ENCODE peak calls at places on chromosomes 5 and 9, in five cellular contexts. One of them, this sample, is unnamed.

GRCh38 chr5:120388016-120388781 is 75.9 kb upstream of the PRR16 start:
- DNase-seq in astrocyte: peak; percentile 91
- DNase-seq in fibroblast of lung: peak; percentile 98
- DNase-seq in K562: no peak
- DNase-seq in PC-3: peak; percentile 77
- DNase-seq in this sample: no peak

GRCh38 chr5:14932902-14933475 is 61.4 kb upstream of the ANKH start:
- DNase-seq in astrocyte: no peak
- DNase-seq in fibroblast of lung: peak; percentile 30
- DNase-seq in K562: no peak
- DNase-seq in PC-3: peak; percentile 24
- DNase-seq in this sample: no peak

GRCh38 chr5:127957183-127957582 is 126.4 kb upstream of the SLC12A2 start:
- DNase-seq in astrocyte: peak; percentile 52
- DNase-seq in fibroblast of lung: peak; percentile 55
- DNase-seq in K562: no peak
- DNase-seq in PC-3: peak; percentile 62
- DNase-seq in this sample: no peak

GRCh38 chr9:108983885-108984284 is 29.4 kb downstream of the CTNNAL1 start:
- DNase-seq in astrocyte: no peak
- DNase-seq in fibroblast of lung: no peak
- DNase-seq in K562: no peak
- DNase-seq in PC-3: no peak
- DNase-seq in this sample: no peak

GRCh38 chr5:125743939-125744338 is 679.3 kb upstream of the GRAMD2B start:
- DNase-seq in astrocyte: no peak
- DNase-seq in fibroblast of lung: no peak
- DNase-seq in K562: no peak
- DNase-seq in PC-3: no peak
- DNase-seq in this sample: no peak

GRCh38 chr5:125685771-125686170 is 737.4 kb upstream of the GRAMD2B start:
- DNase-seq in astrocyte: peak; percentile 34
- DNase-seq in fibroblast of lung: no peak
- DNase-seq in K562: no peak
- DNase-seq in PC-3: no peak
- DNase-seq in this sample: no peak

GRCh38 chr9:87336914-87337333 is 160.7 kb upstream of the DAPK1 start:
- DNase-seq in astrocyte: peak; percentile 68
- DNase-seq in fibroblast of lung: peak; percentile 91
- DNase-seq in K562: peak; percentile 49
- DNase-seq in PC-3: peak; percentile 44
- DNase-seq in this sample: peak; percentile 89

GRCh38 chr9:116174347-116174746 is 20.8 kb downstream of the PAPPA start:
- DNase-seq in astrocyte: no peak
- DNase-seq in fibroblast of lung: peak; percentile 51
- DNase-seq in K562: no peak
- DNase-seq in PC-3: peak; percentile 71
- DNase-seq in this sample: no peak

GRCh38 chr5:104223885-104224773 is 661.5 kb upstream of the NUDT12 start:
- DNase-seq in astrocyte: no peak
- DNase-seq in fibroblast of lung: no peak
- DNase-seq in K562: no peak
- DNase-seq in PC-3: no peak
- DNase-seq in this sample: no peak

GRCh38 chr9:12640021-12640587 is 53.1 kb upstream of the TYRP1 start:
- DNase-seq in astrocyte: peak; percentile 46
- DNase-seq in fibroblast of lung: peak; percentile 80
- DNase-seq in K562: no peak
- DNase-seq in PC-3: peak; percentile 57
- DNase-seq in this sample: peak; percentile 72

GRCh38 chr9:128275198-128276007 is at the start of gene GOLGA2:
- DNase-seq in astrocyte: peak; percentile 67
- DNase-seq in fibroblast of lung: peak; percentile 64
- DNase-seq in K562: peak; percentile 98
- DNase-seq in PC-3: no peak
- DNase-seq in this sample: peak; percentile 82

GRCh38 chr9:25702536-25702935 is 24.3 kb upstream of the TUSC1 start:
- DNase-seq in astrocyte: no peak
- DNase-seq in fibroblast of lung: peak; percentile 16
- DNase-seq in K562: no peak
- DNase-seq in PC-3: no peak
- DNase-seq in this sample: no peak

DNA sequence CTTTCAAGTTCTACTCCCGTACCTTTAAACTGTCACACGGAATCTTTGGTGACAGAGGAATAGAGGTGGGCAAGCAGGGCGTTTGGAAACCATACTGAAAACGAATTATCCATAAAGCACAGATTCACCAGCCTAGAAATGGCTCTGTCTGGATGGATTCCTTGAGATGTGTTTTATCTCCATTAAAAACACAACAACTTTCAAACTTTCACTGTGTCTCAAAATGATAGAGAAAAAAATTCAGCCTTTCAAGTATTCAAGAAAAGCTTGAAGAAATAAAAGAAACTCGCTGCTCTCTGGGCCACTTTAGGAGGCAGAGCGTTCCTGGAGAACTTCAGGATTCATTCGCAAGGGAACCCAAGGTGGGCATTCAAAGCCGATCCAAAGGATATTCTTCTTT is 589 bp upstream of the THBS4 start:
- DNase-seq in astrocyte: no peak
- DNase-seq in fibroblast of lung: peak; percentile 14
- DNase-seq in K562: no peak
- DNase-seq in PC-3: no peak
- DNase-seq in this sample: peak; percentile 27
- TF ChIP-seq EZH2 in astrocyte: no peak
- TF ChIP-seq EZH2 in fibroblast of lung: no peak
- TF ChIP-seq EZH2 in K562: no peak
- TF ChIP-seq EZH2 in PC-3: no peak
- TF ChIP-seq EZH2 in this sample: no peak

DNA sequence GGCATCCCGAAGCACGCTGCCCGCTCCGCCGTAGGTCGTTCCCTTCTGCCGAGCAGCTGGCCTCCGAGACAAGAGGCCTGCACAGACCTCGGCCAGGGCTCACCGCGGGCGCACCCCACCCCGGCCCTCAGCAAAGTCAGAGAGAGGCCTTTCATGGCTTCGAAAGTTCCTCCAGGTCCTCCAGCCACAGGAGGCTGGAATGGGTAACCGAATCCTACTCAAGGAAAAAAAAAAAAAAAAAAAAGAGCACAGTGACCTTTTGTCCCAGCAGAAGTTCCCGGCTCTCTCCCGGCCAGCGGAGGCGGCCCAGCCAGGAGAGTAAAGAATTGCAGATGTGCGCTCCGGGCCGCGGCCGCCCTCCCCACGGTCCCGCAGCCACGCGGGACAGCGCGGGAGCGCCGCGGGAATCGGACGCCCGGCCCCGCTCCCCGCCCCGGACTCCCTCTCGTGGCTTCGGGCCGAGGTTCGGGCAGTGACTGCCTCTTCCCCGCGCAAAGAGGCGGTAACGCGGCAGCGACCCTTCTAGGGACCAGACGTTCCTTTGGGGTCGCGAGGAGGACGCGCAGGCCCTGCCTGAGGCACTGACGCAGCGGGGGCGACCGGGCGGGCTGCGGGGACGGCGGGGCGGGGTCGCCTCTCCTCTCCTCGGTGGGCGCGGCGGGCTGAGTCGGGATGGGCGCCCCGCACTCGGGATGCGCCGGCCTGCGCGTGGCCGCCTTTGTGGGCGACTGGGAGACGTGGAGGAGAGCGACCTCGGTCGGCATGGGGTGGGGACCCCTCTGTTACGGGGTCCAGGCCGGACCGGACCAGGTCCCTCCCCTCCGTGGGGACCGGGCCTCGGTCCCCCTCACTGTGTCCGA is 790 bp downstream of the GFPT2 start:
- DNase-seq in astrocyte: peak; percentile 10
- DNase-seq in fibroblast of lung: peak; percentile 63
- DNase-seq in K562: no peak
- DNase-seq in PC-3: no peak
- DNase-seq in this sample: peak; percentile 76
- TF ChIP-seq EZH2 in astrocyte: no peak
- TF ChIP-seq EZH2 in fibroblast of lung: no peak
- TF ChIP-seq EZH2 in K562: no peak
- TF ChIP-seq EZH2 in PC-3: peak; percentile 38
- TF ChIP-seq EZH2 in this sample: no peak

DNA sequence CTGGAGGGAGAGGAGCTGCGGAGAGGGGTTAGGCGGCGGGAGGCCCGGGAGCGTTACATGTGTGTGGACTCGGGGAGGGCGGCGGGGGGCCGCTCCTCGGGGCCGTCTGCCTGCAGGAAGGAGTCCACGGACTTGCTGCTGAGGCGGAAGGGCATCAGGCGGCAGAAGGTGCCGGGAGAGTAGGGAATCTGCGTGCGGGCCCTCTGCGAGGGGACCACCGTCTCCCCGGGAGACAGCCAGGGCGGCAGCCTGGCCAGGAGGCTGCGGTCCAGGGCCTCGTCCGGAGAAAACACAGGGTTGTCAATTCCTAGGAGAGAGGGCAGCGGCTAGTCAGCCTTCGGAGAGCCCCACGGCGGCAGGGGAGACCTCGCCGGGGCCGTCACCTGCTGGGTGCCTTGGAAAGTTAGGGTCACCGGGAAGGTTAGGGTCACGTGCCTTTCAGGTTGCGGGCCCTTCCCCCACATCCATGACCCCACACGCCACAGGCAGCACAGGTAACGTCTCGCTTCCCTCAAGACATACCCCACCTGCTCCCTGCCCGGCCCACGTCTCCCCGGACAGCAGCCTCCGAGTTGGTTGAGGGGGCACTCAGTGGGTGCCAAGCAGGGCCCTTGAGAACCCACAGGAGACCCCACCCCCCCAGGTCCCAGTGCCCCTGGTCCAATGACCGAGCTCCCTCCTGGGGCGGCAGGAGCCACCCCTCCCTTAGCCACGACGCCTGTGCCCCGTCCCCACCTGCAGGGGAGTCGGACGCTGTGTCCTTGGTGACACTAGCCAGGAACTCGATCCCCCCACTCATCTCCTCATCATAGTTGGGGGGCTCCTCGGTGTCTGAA is 32.1 kb downstream of the EXOC3 start:
- DNase-seq in astrocyte: no peak
- DNase-seq in fibroblast of lung: no peak
- DNase-seq in K562: no peak
- DNase-seq in PC-3: no peak
- DNase-seq in this sample: no peak
- TF ChIP-seq EZH2 in astrocyte: peak; percentile 37
- TF ChIP-seq EZH2 in fibroblast of lung: no peak
- TF ChIP-seq EZH2 in K562: no peak
- TF ChIP-seq EZH2 in PC-3: no peak
- TF ChIP-seq EZH2 in this sample: peak; percentile 80

GRCh38 chr5:174337276-174338203 is 292.0 kb downstream of the NSG2 start:
- DNase-seq in astrocyte: no peak
- DNase-seq in fibroblast of lung: no peak
- DNase-seq in K562: no peak
- DNase-seq in PC-3: no peak
- DNase-seq in this sample: peak; percentile 44

GRCh38 chr5:174339130-174339529 is 293.6 kb downstream of the NSG2 start:
- DNase-seq in astrocyte: no peak
- DNase-seq in fibroblast of lung: no peak
- DNase-seq in K562: no peak
- DNase-seq in PC-3: no peak
- DNase-seq in this sample: no peak

GRCh38 chr5:174335682-174336364 is 290.3 kb downstream of the NSG2 start:
- DNase-seq in astrocyte: peak; percentile 75
- DNase-seq in fibroblast of lung: no peak
- DNase-seq in K562: no peak
- DNase-seq in PC-3: peak; percentile 91
- DNase-seq in this sample: no peak

GRCh38 chr5:174338204-174339010 is 292.9 kb downstream of the NSG2 start:
- DNase-seq in astrocyte: no peak
- DNase-seq in fibroblast of lung: no peak
- DNase-seq in K562: no peak
- DNase-seq in PC-3: peak; percentile 27
- DNase-seq in this sample: peak; percentile 23

GRCh38 chr5:174336479-174336878 is 291.0 kb downstream of the NSG2 start:
- DNase-seq in astrocyte: no peak
- DNase-seq in fibroblast of lung: no peak
- DNase-seq in K562: no peak
- DNase-seq in PC-3: no peak
- DNase-seq in this sample: no peak
- TF ChIP-seq EZH2 in astrocyte: no peak
- TF ChIP-seq EZH2 in fibroblast of lung: no peak
- TF ChIP-seq EZH2 in K562: no peak
- TF ChIP-seq EZH2 in PC-3: no peak
- TF ChIP-seq EZH2 in this sample: no peak

GRCh38 chr5:1668141-1668721 is 131.4 kb downstream of the MRPL36 start:
- DNase-seq in astrocyte: no peak
- DNase-seq in fibroblast of lung: no peak
- DNase-seq in K562: peak; percentile 47
- DNase-seq in PC-3: no peak
- DNase-seq in this sample: peak; percentile 44

GRCh38 chr5:1666221-1666620 is 133.4 kb downstream of the MRPL36 start:
- DNase-seq in astrocyte: no peak
- DNase-seq in fibroblast of lung: no peak
- DNase-seq in K562: no peak
- DNase-seq in PC-3: no peak
- DNase-seq in this sample: no peak

GRCh38 chr5:1669276-1670155 is 130.1 kb downstream of the MRPL36 start:
- DNase-seq in astrocyte: no peak
- DNase-seq in fibroblast of lung: no peak
- DNase-seq in K562: no peak
- DNase-seq in PC-3: no peak
- DNase-seq in this sample: no peak

GRCh38 chr5:1666812-1667588 is 132.6 kb downstream of the MRPL36 start:
- DNase-seq in astrocyte: no peak
- DNase-seq in fibroblast of lung: no peak
- DNase-seq in K562: peak; percentile 92
- DNase-seq in PC-3: peak; percentile 44
- DNase-seq in this sample: peak; percentile 88

DNA sequence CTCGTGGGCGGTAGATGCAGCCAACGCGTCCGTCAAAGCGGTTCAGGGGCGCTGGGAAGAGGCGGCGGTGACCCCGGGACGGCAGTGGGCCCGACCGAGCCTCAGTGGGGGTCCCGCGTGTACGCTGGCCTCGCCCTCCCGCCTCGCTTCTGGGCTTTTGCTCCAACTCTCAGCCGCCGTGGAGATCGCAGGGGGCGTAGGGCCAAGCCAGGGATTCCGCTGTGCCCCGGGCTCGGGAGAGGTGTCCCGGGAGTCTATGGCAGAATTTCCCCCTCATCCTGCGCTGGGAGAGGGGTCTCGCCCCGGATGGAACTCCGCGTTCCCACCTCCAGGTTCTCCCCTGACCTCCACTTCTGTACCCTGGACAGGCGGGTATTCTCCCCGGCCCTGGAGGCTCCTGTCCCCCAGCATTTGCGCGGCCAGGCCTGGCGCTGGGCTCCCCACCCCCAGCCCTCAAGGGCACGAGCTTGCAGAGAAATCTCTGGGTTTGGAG is 131.9 kb downstream of the MRPL36 start:
- DNase-seq in astrocyte: no peak
- DNase-seq in fibroblast of lung: no peak
- DNase-seq in K562: no peak
- DNase-seq in PC-3: no peak
- DNase-seq in this sample: no peak
- TF ChIP-seq EZH2 in astrocyte: peak; percentile 88
- TF ChIP-seq EZH2 in fibroblast of lung: peak; percentile 78
- TF ChIP-seq EZH2 in K562: no peak
- TF ChIP-seq EZH2 in PC-3: no peak
- TF ChIP-seq EZH2 in this sample: no peak

GRCh38 chr5:135477594-135477993 is 25.4 kb upstream of the TIFAB start:
- DNase-seq in astrocyte: no peak
- DNase-seq in fibroblast of lung: no peak
- DNase-seq in K562: no peak
- DNase-seq in PC-3: no peak
- DNase-seq in this sample: peak; percentile 43
- TF ChIP-seq EZH2 in astrocyte: no peak
- TF ChIP-seq EZH2 in fibroblast of lung: no peak
- TF ChIP-seq EZH2 in K562: no peak
- TF ChIP-seq EZH2 in PC-3: no peak
- TF ChIP-seq EZH2 in this sample: no peak

GRCh38 chr5:1885777-1886633 is 3.3 kb upstream of the IRX4 start:
- DNase-seq in astrocyte: no peak
- DNase-seq in fibroblast of lung: no peak
- DNase-seq in K562: no peak
- DNase-seq in PC-3: no peak
- DNase-seq in this sample: peak; percentile 28
- TF ChIP-seq EZH2 in astrocyte: peak; percentile 74
- TF ChIP-seq EZH2 in fibroblast of lung: peak; percentile 9
- TF ChIP-seq EZH2 in K562: no peak
- TF ChIP-seq EZH2 in PC-3: peak; percentile 23
- TF ChIP-seq EZH2 in this sample: peak; percentile 100